ENCODE peak calls at places on chromosome 18, in five cellular contexts. G is ecto neural progenitor cell, Y is nucleus accumbens, X is HTR-8/SVneo, T is T-helper 17 cell. O is an unnamed sample.

GRCh38 chr18:13973061-13973460 is 57.7 kb upstream of the MC2R start:
- DNase-seq in T (no peak), X (no peak), G (no peak), Y (no peak), O (no peak)

GRCh38 chr18:74249181-74249968 is 42.4 kb downstream of the CYB5A start:
- DNase-seq in T (no peak), X (no peak), Y (no peak), G (no peak), O (no peak)

GRCh38 chr18:35032113-35032512 is 9.1 kb upstream of the MAPRE2 start:
- DNase-seq in Y (no peak), T (no peak), X (no peak), G (no peak), O (no peak)

GRCh38 chr18:46428368-46428767 is 228.7 kb downstream of the LOXHD1 start:
- DNase-seq in Y (no peak), G (no peak), X (no peak), T (no peak), O (no peak)

GRCh38 chr18:55318864-55319516 is 269.0 kb downstream of the TCF4 start:
- DNase-seq in Y (no peak), X (no peak), T (no peak), G (no peak), O (no peak)

GRCh38 chr18:44178476-44178875 is 502.2 kb upstream of the SETBP1 start:
- DNase-seq in Y (no peak), G (no peak), X (no peak), T (no peak), O (no peak)

GRCh38 chr18:67219821-67220220 is 296.7 kb downstream of the DSEL start:
- DNase-seq in G (no peak), X (no peak), T (no peak), Y (no peak), O (no peak)

GRCh38 chr18:48798334-48799197 is 152.2 kb downstream of the SMAD7 start:
- DNase-seq in T (no peak), X (no peak), Y (no peak), G (peak), O (peak)

GRCh38 chr18:28176933-28177827 is at the start of gene CDH2:
- DNase-seq in Y (peak), T (no peak), G (peak), X (peak), O (peak)

GRCh38 chr18:76620326-76620813 is 125.3 kb upstream of the ZNF516 start:
- DNase-seq in Y (peak), G (no peak), T (peak), X (no peak), O (no peak)

GRCh38 chr18:7980661-7981060 is 413.5 kb downstream of the PTPRM start:
- DNase-seq in G (no peak), Y (no peak), T (no peak), X (no peak), O (no peak)

GRCh38 chr18:47149457-47150028 is 757 bp downstream of the HDHD2 start:
- DNase-seq in Y (no peak), G (no peak), X (peak), T (no peak), O (no peak)